ENCODE peak calls at places on chromosome 14, in seven cellular contexts. P is suprapubic skin, V is OCI-LY7, M is aorta, E is heart left ventricle, Z is right lobe of liver, K is body of pancreas. U is an unnamed sample.

GRCh38 chr14:73850940-73851339 is 691 bp upstream of the PTGR2 start:
- DNase-seq in P (no peak), V (no peak), M (no peak), E (no peak), Z (no peak), K (no peak), U (peak; percentile 28)

GRCh38 chr14:42214981-42215491 is 608.4 kb downstream of the LRFN5 start:
- DNase-seq in P (no peak), V (no peak), M (no peak), E (no peak), Z (no peak), K (no peak), U (no peak)

GRCh38 chr14:31567651-31568050 is 6.4 kb downstream of the NUBPL start:
- DNase-seq in P (no peak), V (no peak), M (no peak), E (no peak), Z (no peak), K (no peak), U (no peak)

GRCh38 chr14:67453575-67454300 is 34.8 kb downstream of the TMEM229B start:
- DNase-seq in P (no peak), V (peak; percentile 7), M (no peak), E (no peak), Z (no peak), K (no peak), U (no peak)

GRCh38 chr14:100651999-100652508 is 64.8 kb upstream of the BEGAIN start:
- DNase-seq in P (no peak), V (no peak), M (no peak), E (no peak), Z (no peak), K (peak; percentile 90), U (no peak)

GRCh38 chr14:95482967-95483842 is 33.2 kb downstream of the SYNE3 start:
- DNase-seq in P (peak; percentile 92), V (no peak), M (peak; percentile 91), E (peak; percentile 87), Z (no peak), K (peak; percentile 82), U (no peak)

GRCh38 chr14:75518625-75519024 is 3.6 kb upstream of the BATF start:
- DNase-seq in P (no peak), V (peak; percentile 54), M (no peak), E (no peak), Z (no peak), K (no peak), U (peak; percentile 51)

GRCh38 chr14:64294672-64295413 is 672 bp upstream of the ESR2 start:
- DNase-seq in P (no peak), V (peak; percentile 90), M (peak; percentile 65), E (peak; percentile 87), Z (peak; percentile 70), K (peak; percentile 82), U (peak; percentile 80)

GRCh38 chr14:64340560-64341196 is 46.5 kb upstream of the ESR2 start:
- DNase-seq in P (no peak), V (peak; percentile 43), M (no peak), E (no peak), Z (no peak), K (no peak), U (no peak)

GRCh38 chr14:21275261-21275858 is 4.5 kb upstream of the RPGRIP1 start:
- DNase-seq in P (no peak), V (no peak), M (no peak), E (no peak), Z (no peak), K (no peak), U (no peak)

GRCh38 chr14:92241966-92242365 is 81.0 kb upstream of the SLC24A4 start:
- DNase-seq in P (no peak), V (no peak), M (no peak), E (no peak), Z (no peak), K (no peak), U (no peak)

DNA sequence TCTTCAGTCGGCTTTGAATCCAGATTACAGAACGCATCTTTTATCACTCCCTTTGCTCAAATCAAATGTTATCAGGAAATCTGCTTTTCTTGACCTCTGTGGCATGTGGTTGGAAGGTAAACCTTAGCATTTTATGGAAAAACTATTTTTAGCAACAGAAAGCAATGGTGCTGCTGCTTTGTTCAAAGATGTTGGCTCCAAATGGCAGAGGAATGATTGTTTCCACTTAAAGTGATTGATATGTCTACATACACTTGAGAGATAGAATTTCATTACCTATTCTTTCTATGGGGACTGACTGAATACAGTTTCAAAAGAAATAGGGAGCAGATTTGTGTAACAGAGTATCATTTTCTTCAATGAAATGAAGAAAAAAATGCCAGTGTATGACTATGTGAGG is 761.2 kb downstream of the NOVA1 start:
- DNase-seq in P (no peak), V (no peak), M (no peak), E (no peak), Z (no peak), K (no peak), U (no peak)
- H3K9me3 ChIP-seq in P (no peaks in the 10 kb centered on the region), V (no peaks in the 10 kb centered on the region), M (no peaks in the 10 kb centered on the region), E (no peaks in the 10 kb centered on the region), Z (no peaks in the 10 kb centered on the region), K (no peaks in the 10 kb centered on the region), U (no peaks in the 10 kb centered on the region)

DNA sequence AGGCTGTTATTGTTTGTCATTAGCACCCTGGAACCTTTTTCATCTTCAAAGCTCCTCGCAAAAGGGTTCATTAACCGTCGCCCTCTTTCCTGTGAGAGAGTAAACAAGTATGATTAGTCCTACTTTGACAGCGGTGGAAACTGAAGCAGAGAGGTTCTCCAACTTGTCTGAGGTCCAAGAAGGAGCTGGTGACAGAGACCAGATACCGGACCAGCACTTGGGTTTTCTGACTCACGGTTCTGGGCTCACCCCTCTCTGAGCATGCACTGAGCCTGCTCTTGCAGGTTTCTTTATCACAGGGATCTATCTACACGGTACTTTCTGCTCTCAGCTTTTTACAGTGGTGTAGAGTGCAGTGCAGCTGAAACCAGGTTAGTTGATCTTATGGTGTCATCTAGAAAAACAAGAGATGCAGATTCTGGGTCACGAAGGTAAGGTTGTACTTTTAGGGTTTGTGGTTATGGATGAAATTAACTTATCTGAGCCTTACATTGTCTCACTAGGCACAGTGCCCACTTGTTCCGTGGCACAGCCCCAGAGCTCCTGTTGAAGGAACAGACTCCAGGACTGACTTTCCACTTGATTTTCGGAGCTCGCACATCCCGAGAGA is 62.1 kb downstream of the PPP2R5C start:
- DNase-seq in P (no peak), V (peak; percentile 46), M (no peak), E (no peak), Z (no peak), K (no peak), U (no peak)
- H3K4me3 ChIP-seq in P (peak overlapping the region; percentile 22), V (peak overlapping the region; percentile 71), M (no peak overlapping the region), E (peak overlapping the region; percentile 34), Z (no peak overlapping the region), K (no peak overlapping the region), U (no peak overlapping the region)

GRCh38 chr14:105536691-105537579 is 10.6 kb downstream of the TMEM121 start:
- DNase-seq in P (no peak), V (no peak), M (no peak), E (no peak), Z (peak; percentile 41), K (no peak), U (no peak)
- H3K9me3 ChIP-seq in P (no peaks in the 10 kb centered on the region), V (no peaks in the 10 kb centered on the region), M (no peaks in the 10 kb centered on the region), E (no peaks in the 10 kb centered on the region), Z (no peaks in the 10 kb centered on the region), K (no peaks in the 10 kb centered on the region), U (no peaks in the 10 kb centered on the region)

DNA sequence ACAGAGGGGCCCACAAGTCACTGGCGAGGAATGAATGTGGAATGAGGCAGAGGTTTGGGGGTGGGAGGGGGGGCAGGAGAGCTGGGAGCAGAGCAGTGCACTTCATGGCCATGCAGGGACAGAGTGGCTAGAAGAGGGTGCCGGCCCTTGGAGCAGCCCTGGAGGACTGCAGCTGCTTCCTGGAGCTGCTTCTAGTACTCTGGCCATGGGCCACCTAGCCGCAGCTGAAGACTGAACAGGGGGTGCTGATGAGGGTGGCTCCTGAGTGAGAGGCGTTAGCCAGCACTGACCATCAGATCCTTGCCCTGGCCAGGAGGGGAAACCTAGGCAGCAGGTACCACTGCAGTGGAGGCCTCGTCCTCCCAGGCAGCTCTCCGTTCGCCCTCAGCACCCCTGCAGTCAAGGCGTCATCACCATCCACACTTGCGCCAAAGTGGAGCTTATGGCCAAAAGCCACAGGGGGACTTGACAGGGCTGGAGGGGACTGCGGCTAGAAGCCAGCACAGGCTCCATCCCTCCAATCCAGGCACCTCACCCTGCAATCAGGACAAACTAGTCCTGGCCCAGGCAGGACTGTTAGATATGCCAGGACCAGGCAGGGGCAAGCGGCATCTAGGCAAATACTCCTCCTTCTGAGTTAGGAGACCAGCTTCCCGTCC is 16.4 kb downstream of the OTUB2 start:
- DNase-seq in P (no peak), V (no peak), M (peak; percentile 35), E (no peak), Z (no peak), K (no peak), U (no peak)
- H3K4me3 ChIP-seq in P (no peak overlapping the region), V (no peak overlapping the region), M (no peak overlapping the region), E (no peak overlapping the region), Z (no peak overlapping the region), K (no peak overlapping the region), U (no peak overlapping the region)

GRCh38 chr14:28020112-28020511 is 746.5 kb upstream of the FOXG1 start:
- DNase-seq in P (no peak), V (no peak), M (no peak), E (no peak), Z (no peak), K (no peak), U (no peak)
- H3K9me3 ChIP-seq in P (no peaks in the 10 kb centered on the region), V (peaks cover 17% of the 10 kb centered on the region), M (peaks cover 2% of the 10 kb centered on the region), E (peaks cover 7% of the 10 kb centered on the region), Z (no peaks in the 10 kb centered on the region), K (no peaks in the 10 kb centered on the region), U (no peaks in the 10 kb centered on the region)

GRCh38 chr14:40100544-40101196 is 668.4 kb upstream of the FBXO33 start:
- DNase-seq in P (no peak), V (no peak), M (no peak), E (no peak), Z (no peak), K (no peak), U (no peak)

GRCh38 chr14:40093800-40094199 is 661.6 kb upstream of the FBXO33 start:
- DNase-seq in P (no peak), V (no peak), M (no peak), E (no peak), Z (no peak), K (no peak), U (no peak)

GRCh38 chr14:40096968-40097367 is 664.7 kb upstream of the FBXO33 start:
- DNase-seq in P (no peak), V (no peak), M (no peak), E (no peak), Z (no peak), K (no peak), U (no peak)

GRCh38 chr14:40098468-40098867 is 666.2 kb upstream of the FBXO33 start:
- DNase-seq in P (no peak), V (no peak), M (no peak), E (no peak), Z (no peak), K (no peak), U (no peak)

DNA sequence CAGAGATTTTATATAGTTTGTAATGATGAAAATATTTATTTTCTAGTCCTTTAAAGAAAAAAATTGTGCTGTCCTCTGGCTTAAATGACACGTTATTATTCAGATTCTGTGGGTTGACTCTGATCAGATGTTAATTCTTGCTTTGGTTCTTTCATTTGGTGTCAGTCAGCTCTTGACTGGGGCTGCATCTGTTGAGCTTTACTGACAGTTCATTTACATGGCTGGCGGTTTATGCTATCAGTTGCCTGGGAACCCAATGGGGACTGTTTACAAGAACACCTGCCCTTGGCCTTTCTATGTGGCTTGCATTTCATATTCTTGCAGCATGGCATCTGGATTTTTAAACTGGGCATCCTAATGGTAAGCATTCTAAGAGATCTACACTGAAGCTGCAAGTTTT is 667.1 kb upstream of the FBXO33 start:
- DNase-seq in P (no peak), V (no peak), M (no peak), E (no peak), Z (no peak), K (no peak), U (no peak)
- H3K4me3 ChIP-seq in P (no peak overlapping the region), V (no peak overlapping the region), M (no peak overlapping the region), E (no peak overlapping the region), Z (no peak overlapping the region), K (no peak overlapping the region), U (no peak overlapping the region)